ENCODE peak calls at places on chromosomes 16 and 17, in four cellular contexts. A is HCT116, C is HepG2, L is SK-N-SH. G is an unnamed sample.
A peak's percentile ranks its signal among the peaks of the same experiment; 100 is the strongest.

GRCh38 chr16:47734987-47735594 is 274.0 kb downstream of the PHKB start:
- DNase-seq in A (no peak), C (no peak), L (no peak), G (no peak)

GRCh38 chr17:83202002-83203000 is 122.9 kb downstream of the METRNL start:
- DNase-seq in A (no peak), C (no peak), L (no peak), G (no peak)

GRCh38 chr17:41527076-41528023 is 758 bp downstream of the KRT19 start:
- DNase-seq in A (no peak), C (no peak), L (no peak), G (peak; percentile 73)

GRCh38 chr17:58755577-58756245 is at the start of gene PPM1E:
- DNase-seq in A (no peak), C (peak; percentile 27), L (peak; percentile 98), G (peak; percentile 85)

GRCh38 chr16:27314161-27314723 is 468 bp downstream of the IL4R start:
- DNase-seq in A (peak; percentile 42), C (peak; percentile 63), L (peak; percentile 39), G (peak; percentile 47)

GRCh38 chr16:30760160-30760559 is 1.7 kb downstream of the CFAP119 start:
- DNase-seq in A (no peak), C (no peak), L (no peak), G (no peak)

GRCh38 chr17:20022701-20023100 is 13.5 kb downstream of the SPECC1 start:
- DNase-seq in A (no peak), C (no peak), L (no peak), G (no peak)

GRCh38 chr17:76726231-76726765 is at the start of gene JMJD6:
- DNase-seq in A (peak; percentile 97), C (peak; percentile 93), L (peak; percentile 99), G (peak; percentile 89)

GRCh38 chr16:68490829-68491575 is 42.7 kb upstream of the SMPD3 start:
- DNase-seq in A (peak; percentile 74), C (no peak), L (no peak), G (no peak)

GRCh38 chr16:23608194-23608593 is 12.1 kb upstream of the NDUFAB1 start:
- DNase-seq in A (no peak), C (no peak), L (no peak), G (no peak)

GRCh38 chr17:79654960-79655382 is 44.1 kb upstream of the RBFOX3 start:
- DNase-seq in A (no peak), C (peak; percentile 15), L (peak; percentile 17), G (no peak)

GRCh38 chr16:63447121-63447520 is 1410.9 kb upstream of the CDH8 start:
- DNase-seq in A (no peak), C (no peak), L (no peak), G (no peak)

GRCh38 chr16:63787014-63787413 is 1334.8 kb downstream of the CDH11 start:
- DNase-seq in A (no peak), C (no peak), L (no peak), G (no peak)

GRCh38 chr16:67910162-67910561 is 17.1 kb downstream of the PSKH1 start:
- DNase-seq in A (no peak), C (no peak), L (peak; percentile 71), G (no peak)

GRCh38 chr17:37179893-37180292 is 195.9 kb upstream of the C17orf78 start:
- DNase-seq in A (peak; percentile 10), C (no peak), L (no peak), G (no peak)

GRCh38 chr17:1241904-1242303 is 28.3 kb upstream of the BHLHA9 start:
- DNase-seq in A (no peak), C (no peak), L (peak; percentile 68), G (no peak)

GRCh38 chr17:59572301-59572924 is 7.0 kb downstream of the DHX40 start:
- DNase-seq in A (no peak), C (no peak), L (no peak), G (no peak)

GRCh38 chr17:78484300-78485159 is 92.7 kb downstream of the DNAH17 start:
- DNase-seq in A (peak; percentile 22), C (no peak), L (no peak), G (peak; percentile 98)
- TF ChIP-seq ELF1 in A (no peak), C (no peak), L (no peak), G (no peak)

GRCh38 chr16:75103994-75104393 is 12.6 kb downstream of the LDHD start:
- DNase-seq in A (no peak), C (no peak), L (no peak), G (no peak)

GRCh38 chr16:75104836-75105235 is 11.7 kb downstream of the LDHD start:
- DNase-seq in A (no peak), C (no peak), L (peak; percentile 16), G (no peak)

GRCh38 chr16:75099738-75100615 is 16.6 kb downstream of the LDHD start:
- DNase-seq in A (no peak), C (no peak), L (peak; percentile 29), G (no peak)

GRCh38 chr16:75105306-75106061 is 11.1 kb downstream of the LDHD start:
- DNase-seq in A (no peak), C (no peak), L (peak; percentile 84), G (no peak)

DNA sequence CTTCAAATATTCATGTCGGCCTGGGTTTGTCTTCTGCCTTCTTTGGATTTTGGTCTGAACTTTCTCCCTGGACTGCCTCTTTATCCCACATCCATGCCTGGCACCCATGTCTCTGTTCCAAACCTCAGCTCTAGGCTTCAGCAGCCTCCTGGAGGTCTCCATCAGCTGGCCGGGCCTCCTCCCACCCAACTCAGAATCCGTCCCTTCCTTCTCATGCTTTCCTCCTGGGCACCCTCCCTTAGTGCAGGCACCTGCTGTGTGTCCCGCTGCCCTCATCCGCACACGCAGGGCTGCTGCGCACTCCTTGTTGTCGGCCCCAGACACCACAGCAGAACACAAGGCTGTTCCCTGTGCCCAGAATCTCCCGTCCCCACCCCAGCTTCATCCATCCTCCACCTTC is 14.0 kb downstream of the LDHD start:
- DNase-seq in A (no peak), C (no peak), L (no peak), G (no peak)
- H3K4me1 ChIP-seq in A (peaks cover 29% of the 10 kb centered on the region), C (peaks cover 7% of the 10 kb centered on the region), L (peaks cover 61% of the 10 kb centered on the region), G (peaks cover 17% of the 10 kb centered on the region)

GRCh38 chr17:30229012-30229411 is 6.5 kb downstream of the SLC6A4 start:
- DNase-seq in A (no peak), C (peak; percentile 34), L (no peak), G (no peak)
- H3K4me2 ChIP-seq in A (no peak overlapping the region), C (peak overlapping the region; percentile 34), L (no peak overlapping the region), G (no peak overlapping the region)

DNA sequence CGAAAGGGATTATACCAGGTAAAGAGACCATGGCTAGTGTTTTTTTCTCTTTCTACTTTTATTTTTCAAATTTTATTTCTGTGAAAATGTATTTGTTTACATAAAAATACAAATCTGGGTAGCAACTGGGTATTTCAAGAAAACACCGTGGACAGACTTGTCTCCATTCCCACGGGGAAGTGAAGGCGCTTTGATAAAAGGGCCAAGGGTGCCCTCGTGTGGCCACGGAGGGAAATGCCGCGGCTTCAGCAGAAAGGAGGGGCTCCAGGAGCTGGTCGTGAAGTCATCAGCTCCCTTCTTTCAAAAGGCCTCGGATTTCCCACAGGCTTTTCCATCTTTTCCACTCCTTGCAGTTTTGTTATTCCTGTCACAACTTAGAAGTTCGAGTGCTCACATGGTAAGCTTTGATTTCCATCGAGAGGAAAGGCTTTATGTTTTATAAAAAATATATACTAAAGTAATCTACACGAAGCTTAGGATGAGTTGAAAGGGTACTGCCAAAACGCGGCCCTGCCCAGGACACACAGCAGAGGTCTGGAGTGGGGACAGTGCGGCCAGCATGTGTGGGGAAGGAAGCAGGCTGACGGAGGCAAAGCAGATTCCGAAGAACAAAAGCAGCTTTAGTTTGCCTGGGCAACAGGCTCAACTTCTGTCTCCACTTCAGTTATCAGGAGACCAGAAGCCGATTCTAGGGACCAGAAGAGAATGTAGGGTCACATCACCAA is 15.3 kb upstream of the MNT start:
- DNase-seq in A (no peak), C (peak; percentile 61), L (peak; percentile 88), G (peak; percentile 74)
- TF ChIP-seq ELF1 in A (no peak), C (no peak), L (no peak), G (no peak)

GRCh38 chr17:63949576-63950250 is 17.6 kb upstream of the CD79B start:
- DNase-seq in A (no peak), C (no peak), L (no peak), G (no peak)
- H3K4me1 ChIP-seq in A (peaks cover 10% of the 10 kb centered on the region), C (peaks cover 26% of the 10 kb centered on the region), L (peaks cover 10% of the 10 kb centered on the region), G (peaks cover 3% of the 10 kb centered on the region)

DNA sequence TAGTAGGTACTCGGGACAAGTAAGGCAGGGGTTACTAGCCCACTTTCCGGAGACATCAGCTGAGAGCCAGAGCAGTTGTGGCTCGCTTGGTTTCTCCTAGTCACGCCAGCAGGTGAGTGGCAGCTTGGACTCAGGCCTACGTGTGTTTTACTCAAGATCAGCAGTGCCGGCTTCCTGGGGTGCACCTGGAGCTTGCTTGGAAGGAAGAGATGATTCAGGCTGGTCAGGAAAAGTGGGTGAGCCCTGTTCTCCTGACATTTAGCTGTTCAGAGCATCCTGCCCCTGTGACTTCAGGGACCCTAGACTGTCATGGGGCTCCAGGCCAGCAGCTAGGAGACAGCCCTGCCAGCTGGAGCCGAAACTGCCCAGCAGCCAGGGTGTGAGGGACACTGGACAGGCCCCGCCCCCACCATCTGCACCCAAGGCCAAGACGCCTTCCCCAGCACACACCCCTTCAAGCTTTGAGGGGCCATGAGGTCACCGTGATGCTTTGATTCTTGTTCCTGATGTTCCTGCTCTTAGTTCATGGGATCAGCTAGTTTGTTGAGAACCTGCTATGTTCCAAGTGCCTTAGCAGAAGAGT is 238.0 kb upstream of the CIBAR2 start:
- DNase-seq in A (no peak), C (no peak), L (no peak), G (no peak)
- H3K4me2 ChIP-seq in A (peak overlapping the region; percentile 52), C (no peak overlapping the region), L (peak overlapping the region; percentile 35), G (no peak overlapping the region)

DNA sequence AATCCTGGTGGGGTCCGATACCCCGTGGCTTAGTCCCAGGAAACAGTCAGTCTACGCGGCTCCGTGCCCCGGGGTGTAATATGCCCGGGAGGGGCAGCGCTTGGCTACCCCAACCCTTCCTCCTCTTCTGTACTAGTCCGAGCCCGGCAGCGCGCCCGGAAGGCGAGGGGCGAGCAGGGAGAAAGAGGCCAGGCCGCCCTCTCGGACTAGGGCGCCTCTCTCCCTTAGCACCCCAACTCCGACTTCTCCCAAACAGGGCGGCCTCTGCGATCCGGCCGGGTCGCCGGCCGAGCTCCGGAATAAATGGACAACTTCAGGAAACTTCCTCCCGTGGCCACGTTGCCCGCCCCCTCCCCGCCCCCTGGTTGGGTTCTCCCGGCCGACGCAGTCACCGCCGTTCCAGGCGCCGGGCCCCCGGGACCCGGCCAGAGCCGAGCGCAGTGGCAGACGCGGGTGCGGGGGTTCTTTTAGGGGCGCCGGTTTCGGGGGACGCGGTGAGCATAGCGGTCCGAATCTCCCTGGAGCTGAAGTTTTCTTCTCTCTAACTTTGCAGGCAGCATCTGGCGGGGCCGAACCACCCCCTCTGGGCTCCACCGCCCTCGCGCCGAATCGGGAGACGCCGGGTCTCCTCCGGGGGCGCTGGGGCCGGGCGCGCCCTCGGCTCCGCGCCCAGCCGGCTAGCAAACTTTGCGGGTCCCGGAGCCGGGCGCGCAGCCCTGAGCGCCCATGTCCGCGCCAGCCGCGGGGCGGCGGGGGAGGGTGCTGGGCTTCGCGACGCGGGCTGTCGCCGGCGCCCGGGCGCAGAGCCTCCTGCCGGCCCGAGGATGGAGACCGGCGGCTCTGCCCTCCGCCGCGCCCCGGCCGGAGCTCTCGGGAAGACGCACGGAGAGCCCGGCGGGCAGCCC is at the start of gene SDK2:
- DNase-seq in A (no peak), C (no peak), L (peak; percentile 85), G (no peak)
- TF ChIP-seq ELF1 in A (no peak), C (no peak), L (no peak), G (no peak)

GRCh38 chr16:81478294-81478693 is 33.7 kb downstream of the CMIP start:
- DNase-seq in A (no peak), C (no peak), L (no peak), G (no peak)
- H3K4me1 ChIP-seq in A (peaks cover 35% of the 10 kb centered on the region), C (peaks cover 79% of the 10 kb centered on the region), L (peaks cover 14% of the 10 kb centered on the region), G (peaks cover 60% of the 10 kb centered on the region)

GRCh38 chr16:85979605-85980004 is 80.6 kb downstream of the IRF8 start:
- DNase-seq in A (no peak), C (no peak), L (no peak), G (peak; percentile 6)
- H3K4me2 ChIP-seq in A (no peak overlapping the region), C (no peak overlapping the region), L (no peak overlapping the region), G (no peak overlapping the region)

G was measured in K562.